ENCODE peak calls at places on chromosomes 12 and 14, in ten cellular contexts. G is IMR-90, W is GM12878, M is endodermal cell, A is Karpas-422, K is K562, V is colonic mucosa, B is fibroblast of lung, P is PC-3, Z is kidney. Y is an unnamed sample.
A peak's percentile ranks its signal among the peaks of the same experiment; 100 is the strongest.

GRCh38 chr12:53696285-53696654 is 20.4 kb upstream of the ATP5MC2 start:
- DNase-seq in K (peak; percentile 94), A (peak; percentile 69), B (peak; percentile 86), M (peak; percentile 96), P (peak; percentile 92), V (peak; percentile 88), W (peak; percentile 25), Z (no peak), G (peak; percentile 85), Y (peak; percentile 22)

GRCh38 chr12:83404521-83404920 is 717.8 kb downstream of the TMTC2 start:
- DNase-seq in B (no peak), A (no peak), V (no peak), M (no peak), K (no peak), P (no peak), W (no peak), G (no peak), Z (no peak), Y (no peak)

GRCh38 chr12:46830731-46831334 is 5.0 kb upstream of the SLC38A4 start:
- DNase-seq in G (no peak), M (no peak), V (no peak), P (no peak), Z (no peak), W (no peak), A (no peak), K (no peak), B (peak; percentile 31), Y (no peak)

GRCh38 chr12:50103767-50104321 is at the start of gene GPD1:
- DNase-seq in B (peak; percentile 18), K (peak; percentile 80), V (peak; percentile 86), G (peak; percentile 28), P (peak; percentile 50), A (peak; percentile 69), Z (peak; percentile 90), M (peak; percentile 89), W (no peak), Y (no peak)

GRCh38 chr14:49677643-49678042 is 10.4 kb downstream of the POLE2 start:
- DNase-seq in W (no peak), K (no peak), Z (no peak), M (peak; percentile 61), G (no peak), A (no peak), P (no peak), V (no peak), B (no peak), Y (no peak)

GRCh38 chr12:105231396-105231795 is 4.6 kb downstream of the APPL2 start:
- DNase-seq in W (no peak), Z (no peak), P (no peak), K (no peak), M (no peak), V (peak; percentile 44), B (no peak), G (no peak), A (no peak), Y (no peak)

GRCh38 chr12:120649442-120650248 is 9.2 kb downstream of the CABP1 start:
- DNase-seq in G (peak; percentile 5), B (no peak), P (no peak), W (no peak), K (no peak), M (peak; percentile 75), V (no peak), A (no peak), Z (peak; percentile 58), Y (no peak)

GRCh38 chr12:70487440-70487839 is 121.3 kb downstream of the KCNMB4 start:
- DNase-seq in Z (no peak), P (no peak), K (no peak), B (no peak), W (peak; percentile 31), V (no peak), A (peak; percentile 78), M (no peak), G (no peak), Y (no peak)

GRCh38 chr12:95820096-95820703 is 29.6 kb upstream of the NTN4 start:
- DNase-seq in K (peak; percentile 28), M (no peak), G (peak; percentile 62), V (peak; percentile 66), W (no peak), B (peak; percentile 68), P (peak; percentile 88), Z (no peak), A (peak; percentile 47), Y (no peak)

GRCh38 chr14:80395031-80395430 is 183.7 kb upstream of the DIO2 start:
- DNase-seq in Z (no peak), P (no peak), A (no peak), W (no peak), B (no peak), M (no peak), K (no peak), G (peak; percentile 15), V (no peak), Y (no peak)

GRCh38 chr14:100399052-100399849 is 76.1 kb downstream of the SLC25A47 start:
- DNase-seq in V (no peak), G (no peak), Z (no peak), M (no peak), W (no peak), A (no peak), P (no peak), K (no peak), B (no peak), Y (no peak)

GRCh38 chr12:81386101-81386500 is 308.2 kb downstream of the ACSS3 start:
- DNase-seq in K (no peak), A (no peak), W (no peak), V (no peak), B (no peak), M (no peak), Z (no peak), G (no peak), P (no peak), Y (no peak)

GRCh38 chr14:105568859-105569766 is 42.7 kb downstream of the TMEM121 start:
- DNase-seq in K (no peak), Z (no peak), B (no peak), A (peak; percentile 42), M (no peak), V (no peak), P (no peak), W (no peak), G (no peak), Y (no peak)
- H3K9ac ChIP-seq in K (no peak overlapping the region), Z (no peak overlapping the region), B (no peak overlapping the region), A (peak overlapping the region; percentile 52), M (no peak overlapping the region), V (no peak overlapping the region), P (no peak overlapping the region), W (peak overlapping the region; percentile 29), G (no peak overlapping the region), Y (no peak overlapping the region)

GRCh38 chr12:110934093-110934852 is 13.9 kb upstream of the MYL2 start:
- DNase-seq in G (no peak), V (no peak), M (peak; percentile 90), K (no peak), W (no peak), A (no peak), P (peak; percentile 90), B (no peak), Z (no peak), Y (no peak)

GRCh38 chr12:110933326-110933974 is 13.1 kb upstream of the MYL2 start:
- DNase-seq in B (no peak), M (peak; percentile 50), P (no peak), W (no peak), Z (peak; percentile 32), G (no peak), V (no peak), A (no peak), K (no peak), Y (no peak)

GRCh38 chr12:110937104-110937641 is 16.8 kb upstream of the MYL2 start:
- DNase-seq in B (peak; percentile 31), Z (peak; percentile 78), V (peak; percentile 41), K (peak; percentile 68), A (peak; percentile 77), M (peak; percentile 98), G (peak; percentile 23), P (peak; percentile 79), W (no peak), Y (no peak)

GRCh38 chr12:110936367-110937103 is 16.2 kb upstream of the MYL2 start:
- DNase-seq in W (no peak), V (no peak), K (no peak), B (no peak), Z (no peak), G (no peak), M (peak; percentile 88), P (no peak), A (no peak), Y (no peak)

GRCh38 chr12:110935588-110935987 is 15.2 kb upstream of the MYL2 start:
- DNase-seq in Z (no peak), V (no peak), W (no peak), M (no peak), G (no peak), B (no peak), A (no peak), K (no peak), P (no peak), Y (no peak)
- H3K9ac ChIP-seq in Z (no peak overlapping the region), V (no peak overlapping the region), W (no peak overlapping the region), M (no peak overlapping the region), G (no peak overlapping the region), B (no peak overlapping the region), A (no peak overlapping the region), K (no peak overlapping the region), P (no peak overlapping the region), Y (peak overlapping the region; percentile 11)

DNA sequence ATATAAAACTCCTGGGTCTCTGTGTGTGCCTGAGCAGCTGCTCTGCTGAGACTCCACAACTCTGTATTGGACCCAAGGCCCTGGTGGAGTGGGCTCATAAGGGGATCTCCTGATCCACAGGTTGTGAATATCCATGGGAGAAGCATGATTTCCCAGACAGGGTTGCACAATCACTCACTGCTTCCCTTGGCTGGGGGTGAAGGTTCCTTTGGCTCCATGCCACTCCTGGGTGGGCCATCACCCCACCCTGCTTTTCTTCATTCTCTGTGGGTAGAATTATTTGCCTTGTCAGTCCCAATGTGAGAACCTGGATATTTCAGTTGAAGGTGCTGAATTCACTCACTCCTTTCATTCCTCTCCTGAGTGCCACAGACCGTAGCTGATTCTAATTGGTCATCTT is 205.2 kb upstream of the TMEM260 start:
- DNase-seq in W (no peak), Z (no peak), G (no peak), V (no peak), M (no peak), A (no peak), K (no peak), P (no peak), B (no peak), Y (no peak)
- H3K9ac ChIP-seq in W (no peak overlapping the region), Z (no peak overlapping the region), G (no peak overlapping the region), V (no peak overlapping the region), M (no peak overlapping the region), A (no peak overlapping the region), K (no peak overlapping the region), P (no peak overlapping the region), B (no peak overlapping the region), Y (no peak overlapping the region)

DNA sequence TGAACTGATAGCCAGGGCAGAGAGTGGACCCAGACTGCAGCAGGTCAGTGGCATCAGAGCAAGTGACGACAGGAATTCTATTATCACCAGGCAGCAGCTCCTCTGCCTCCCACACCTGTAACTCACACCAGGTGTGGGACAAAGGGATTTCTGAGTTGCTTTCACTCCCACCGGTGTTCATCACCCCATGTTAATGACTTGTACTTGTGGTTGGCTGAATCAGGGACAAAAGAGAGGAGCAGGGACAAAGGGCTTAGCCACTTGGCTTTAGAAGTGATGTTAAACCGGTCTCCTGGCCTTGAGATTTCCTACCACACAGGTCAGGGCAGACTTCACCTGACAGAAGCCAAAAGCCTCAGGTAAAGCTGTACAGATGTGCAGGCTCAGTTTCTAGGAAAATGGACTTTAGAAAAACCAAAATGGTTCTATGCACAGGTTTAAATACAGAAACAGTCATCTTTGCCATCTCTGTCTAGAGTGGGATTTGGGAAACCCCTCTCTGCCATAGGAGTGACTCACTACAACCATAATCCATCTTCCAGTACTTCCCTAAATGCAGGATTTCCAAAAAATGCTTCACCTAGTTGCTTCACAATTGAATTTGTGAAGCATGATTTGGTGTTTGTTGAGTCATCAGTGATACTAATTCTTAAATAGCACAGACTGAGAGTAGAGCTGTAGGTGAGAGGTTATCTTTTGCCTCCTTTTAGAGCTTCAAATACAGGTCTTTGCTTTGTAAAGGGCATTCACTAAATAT is 158.5 kb downstream of the PRKCH start:
- DNase-seq in B (no peak), A (no peak), V (no peak), Z (no peak), P (peak; percentile 84), M (no peak), W (no peak), K (no peak), G (peak; percentile 66), Y (no peak)
- H3K9ac ChIP-seq in B (no peak overlapping the region), A (peak overlapping the region; percentile 52), V (no peak overlapping the region), Z (peak overlapping the region; percentile 4), P (peak overlapping the region; percentile 42), M (no peak overlapping the region), W (peak overlapping the region; percentile 37), K (no peak overlapping the region), G (no peak overlapping the region), Y (no peak overlapping the region)

Y was measured in SK-N-MC.